ENCODE peak calls at places on chromosomes 6 and 20, in five cellular contexts. One of them, this sample, is unnamed.

GRCh38 chr6:45350186-45350585 is 22.1 kb downstream of the RUNX2 start:
- DNase-seq in H54: no peak
- DNase-seq in heart left ventricle: no peak
- DNase-seq in transverse colon: no peak
- DNase-seq in lower leg skin: no peak
- DNase-seq in this sample: no peak

GRCh38 chr20:35561268-35561667 is 19.4 kb downstream of the ERGIC3 start:
- DNase-seq in H54: peak; percentile 69
- DNase-seq in heart left ventricle: no peak
- DNase-seq in transverse colon: peak; percentile 39
- DNase-seq in lower leg skin: no peak
- DNase-seq in this sample: no peak

GRCh38 chr6:109791301-109791700 is 100.2 kb downstream of the FIG4 start:
- DNase-seq in H54: no peak
- DNase-seq in heart left ventricle: no peak
- DNase-seq in transverse colon: no peak
- DNase-seq in lower leg skin: no peak
- DNase-seq in this sample: no peak

GRCh38 chr6:134722429-134722828 is 227.5 kb downstream of the ALDH8A1 start:
- DNase-seq in H54: no peak
- DNase-seq in heart left ventricle: no peak
- DNase-seq in transverse colon: no peak
- DNase-seq in lower leg skin: no peak
- DNase-seq in this sample: no peak

GRCh38 chr6:129645371-129646139 is 64.4 kb downstream of the ARHGAP18 start:
- DNase-seq in H54: no peak
- DNase-seq in heart left ventricle: no peak
- DNase-seq in transverse colon: no peak
- DNase-seq in lower leg skin: no peak
- DNase-seq in this sample: no peak

GRCh38 chr6:105587349-105588115 is 184.7 kb upstream of the PREP start:
- DNase-seq in H54: no peak
- DNase-seq in heart left ventricle: peak; percentile 54
- DNase-seq in transverse colon: no peak
- DNase-seq in lower leg skin: no peak
- DNase-seq in this sample: no peak

GRCh38 chr6:117451607-117452164 is 25.9 kb upstream of the ROS1 start:
- DNase-seq in H54: no peak
- DNase-seq in heart left ventricle: no peak
- DNase-seq in transverse colon: no peak
- DNase-seq in lower leg skin: no peak
- DNase-seq in this sample: no peak

GRCh38 chr20:32206383-32207210 is 946 bp downstream of the PLAGL2 start:
- DNase-seq in H54: no peak
- DNase-seq in heart left ventricle: no peak
- DNase-seq in transverse colon: no peak
- DNase-seq in lower leg skin: no peak
- DNase-seq in this sample: no peak

GRCh38 chr20:54291339-54292060 is 83.6 kb downstream of the PFDN4 start:
- DNase-seq in H54: no peak
- DNase-seq in heart left ventricle: no peak
- DNase-seq in transverse colon: no peak
- DNase-seq in lower leg skin: no peak
- DNase-seq in this sample: no peak

GRCh38 chr6:166361080-166361429 is 18.7 kb upstream of the SFT2D1 start:
- DNase-seq in H54: no peak
- DNase-seq in heart left ventricle: no peak
- DNase-seq in transverse colon: no peak
- DNase-seq in lower leg skin: peak; percentile 32
- DNase-seq in this sample: peak; percentile 90

GRCh38 chr6:26140254-26140966 is 53.2 kb downstream of the HFE start:
- DNase-seq in H54: no peak
- DNase-seq in heart left ventricle: no peak
- DNase-seq in transverse colon: no peak
- DNase-seq in lower leg skin: no peak
- DNase-seq in this sample: no peak
- TF ChIP-seq POLR2A in H54: no peak
- TF ChIP-seq POLR2A in heart left ventricle: no peak
- TF ChIP-seq POLR2A in transverse colon: no peak
- TF ChIP-seq POLR2A in lower leg skin: no peak
- TF ChIP-seq POLR2A in this sample: no peak

GRCh38 chr20:50931306-50932015 is at the start of gene ADNP:
- DNase-seq in H54: peak; percentile 56
- DNase-seq in heart left ventricle: peak; percentile 92
- DNase-seq in transverse colon: peak; percentile 92
- DNase-seq in lower leg skin: peak; percentile 90
- DNase-seq in this sample: peak; percentile 91
- TF ChIP-seq POLR2A in H54: peak; percentile 49
- TF ChIP-seq POLR2A in heart left ventricle: peak; percentile 56
- TF ChIP-seq POLR2A in transverse colon: peak; percentile 86
- TF ChIP-seq POLR2A in lower leg skin: no peak
- TF ChIP-seq POLR2A in this sample: peak; percentile 91

DNA sequence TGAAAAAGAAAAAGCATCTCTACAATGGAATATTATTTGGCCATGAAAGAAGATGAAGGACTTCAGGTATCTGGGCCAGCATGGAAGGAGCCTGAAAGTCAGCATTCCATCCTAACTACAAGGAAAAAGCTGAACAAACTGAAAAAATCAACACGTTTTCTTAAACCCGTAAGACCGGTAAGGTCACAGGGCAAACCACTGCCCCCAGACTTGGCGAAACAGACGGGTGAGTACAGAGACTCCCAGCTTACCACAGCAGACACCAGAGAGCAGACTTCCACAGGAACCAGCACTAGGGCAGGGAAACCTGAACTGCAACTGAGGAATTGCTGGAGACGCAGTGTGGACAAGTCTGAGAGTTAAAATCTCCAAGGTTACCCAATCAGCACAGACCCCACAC is 31.4 kb downstream of the BEND3 start:
- DNase-seq in H54: no peak
- DNase-seq in heart left ventricle: no peak
- DNase-seq in transverse colon: no peak
- DNase-seq in lower leg skin: no peak
- DNase-seq in this sample: no peak
- TF ChIP-seq POLR2A in H54: no peak
- TF ChIP-seq POLR2A in heart left ventricle: no peak
- TF ChIP-seq POLR2A in transverse colon: no peak
- TF ChIP-seq POLR2A in lower leg skin: no peak
- TF ChIP-seq POLR2A in this sample: no peak

GRCh38 chr6:31156647-31157046 is 955 bp downstream of the CCHCR1 start:
- DNase-seq in H54: no peak
- DNase-seq in heart left ventricle: no peak
- DNase-seq in transverse colon: no peak
- DNase-seq in lower leg skin: no peak
- DNase-seq in this sample: no peak

GRCh38 chr6:31158863-31159855 is 770 bp downstream of the TCF19 start:
- DNase-seq in H54: peak; percentile 44
- DNase-seq in heart left ventricle: no peak
- DNase-seq in transverse colon: no peak
- DNase-seq in lower leg skin: no peak
- DNase-seq in this sample: no peak

GRCh38 chr6:31157543-31158139 is at the start of gene CCHCR1:
- DNase-seq in H54: no peak
- DNase-seq in heart left ventricle: no peak
- DNase-seq in transverse colon: no peak
- DNase-seq in lower leg skin: no peak
- DNase-seq in this sample: no peak

GRCh38 chr6:31161216-31162126 is 3.1 kb downstream of the TCF19 start:
- DNase-seq in H54: no peak
- DNase-seq in heart left ventricle: no peak
- DNase-seq in transverse colon: no peak
- DNase-seq in lower leg skin: no peak
- DNase-seq in this sample: no peak

DNA sequence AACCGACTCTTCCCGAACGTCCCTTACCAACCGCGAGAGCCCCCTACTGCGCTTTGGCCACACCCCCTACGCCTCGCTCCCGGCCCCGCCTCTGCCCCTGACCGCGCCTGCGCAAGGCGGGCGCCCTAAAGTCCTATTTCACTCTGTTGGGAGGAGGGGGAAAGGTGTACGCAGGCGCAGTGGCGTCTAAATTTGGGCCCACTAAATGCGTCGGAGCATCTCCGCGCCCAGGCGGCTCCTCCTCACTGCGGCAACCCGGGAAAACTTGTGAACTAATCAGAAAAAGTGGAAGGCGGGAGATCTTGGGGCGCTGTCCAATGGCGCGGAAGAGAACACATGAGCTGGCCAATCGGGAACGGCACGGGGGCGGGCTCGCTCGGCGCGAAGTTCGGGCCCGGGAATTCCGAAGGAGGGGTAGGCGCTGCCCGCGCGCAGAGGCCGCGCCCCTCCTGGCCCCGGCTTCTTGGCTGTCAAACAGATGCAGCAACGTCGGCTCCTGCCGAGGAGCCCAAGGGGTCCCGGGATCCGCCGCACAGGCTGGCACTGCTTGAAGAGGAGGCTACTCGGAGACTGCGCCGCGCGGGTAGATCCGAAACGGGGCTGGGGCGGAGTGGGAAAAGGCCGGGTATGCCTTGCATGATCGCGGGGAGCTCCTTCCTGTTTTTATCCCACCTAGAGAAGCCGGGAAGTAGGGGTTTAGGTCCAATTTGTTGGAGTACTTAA is at the start of gene TCF19:
- DNase-seq in H54: peak; percentile 97
- DNase-seq in heart left ventricle: peak; percentile 99
- DNase-seq in transverse colon: peak; percentile 99
- DNase-seq in lower leg skin: peak; percentile 99
- DNase-seq in this sample: peak; percentile 99
- TF ChIP-seq POLR2A in H54: peak; percentile 59
- TF ChIP-seq POLR2A in heart left ventricle: peak; percentile 58
- TF ChIP-seq POLR2A in transverse colon: peak; percentile 14
- TF ChIP-seq POLR2A in lower leg skin: no peak
- TF ChIP-seq POLR2A in this sample: no peak

DNA sequence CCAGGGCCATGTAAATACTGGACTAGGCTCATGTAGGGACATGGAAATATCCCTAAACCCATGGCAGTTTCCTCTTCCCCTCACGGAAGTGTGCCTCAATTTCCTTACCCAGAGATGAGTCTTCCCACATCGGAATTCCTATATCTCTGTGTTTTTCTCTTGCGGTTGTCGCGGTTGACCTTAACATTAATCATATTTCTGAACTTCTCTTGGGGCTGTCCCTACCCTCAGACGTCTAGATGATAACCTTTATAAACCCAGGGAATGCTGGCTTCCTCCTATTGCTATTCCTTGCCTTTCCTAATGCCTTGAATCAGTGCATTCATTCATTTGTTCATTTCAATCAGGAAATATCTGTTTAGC is 160.1 kb downstream of the SASH1 start:
- DNase-seq in H54: no peak
- DNase-seq in heart left ventricle: no peak
- DNase-seq in transverse colon: no peak
- DNase-seq in lower leg skin: no peak
- DNase-seq in this sample: no peak
- TF ChIP-seq POLR2A in H54: no peak
- TF ChIP-seq POLR2A in heart left ventricle: no peak
- TF ChIP-seq POLR2A in transverse colon: no peak
- TF ChIP-seq POLR2A in lower leg skin: no peak
- TF ChIP-seq POLR2A in this sample: no peak

This sample was measured in right lobe of liver.